ENCODE peak calls at places on chromosome 13, in six cellular contexts. S is H1, J is WTC11, P is GM12878, R is K562, Q is HepG2. B is an unnamed sample.

GRCh38 chr13:106535552-106536243 is at the start of gene EFNB2:
- DNase-seq in R (peak), P (peak), Q (peak), S (peak), J (peak), B (peak)

GRCh38 chr13:19791953-19792537 is 9.3 kb upstream of the PSPC1 start:
- DNase-seq in P (no peak), S (no peak), Q (no peak), J (no peak), R (no peak), B (peak)

GRCh38 chr13:108375034-108375433 is 105.5 kb downstream of the TNFSF13B start:
- DNase-seq in Q (no peak), S (no peak), R (no peak), P (no peak), J (no peak), B (no peak)

GRCh38 chr13:51122868-51123267 is 11.8 kb upstream of the C13orf42 start:
- DNase-seq in S (no peak), P (peak), J (no peak), Q (peak), R (no peak), B (no peak)

GRCh38 chr13:25729201-25729600 is 322.6 kb downstream of the SHISA2 start:
- DNase-seq in Q (no peak), J (no peak), S (no peak), R (no peak), P (no peak), B (no peak)

GRCh38 chr13:104571161-104571889 is 1505.1 kb upstream of the SLC10A2 start:
- DNase-seq in P (no peak), S (peak), R (no peak), Q (peak), J (peak), B (peak)

GRCh38 chr13:44249439-44249838 is 124.2 kb upstream of the SERP2 start:
- DNase-seq in J (no peak), P (no peak), Q (no peak), S (no peak), R (no peak), B (no peak)

GRCh38 chr13:39185326-39185725 is 147.1 kb downstream of the NHLRC3 start:
- DNase-seq in J (no peak), P (no peak), Q (no peak), R (no peak), S (no peak), B (no peak)

GRCh38 chr13:27797228-27797624 is 4.9 kb downstream of the GSX1 start:
- DNase-seq in R (no peak), S (no peak), Q (no peak), P (no peak), J (peak), B (peak)

GRCh38 chr13:30346159-30346788 is 38.9 kb upstream of the KATNAL1 start:
- DNase-seq in S (no peak), J (no peak), R (no peak), P (peak), Q (no peak), B (no peak)

GRCh38 chr13:49494645-49495044 is 1.1 kb upstream of the PHF11 start:
- DNase-seq in J (no peak), P (no peak), S (no peak), Q (no peak), R (no peak), B (no peak)

GRCh38 chr13:74747186-74747955 is 613.2 kb upstream of the KLF12 start:
- DNase-seq in Q (no peak), R (no peak), S (no peak), P (no peak), J (no peak), B (no peak)

GRCh38 chr13:19157461-19157860 is 24.2 kb downstream of the TUBA3C start:
- DNase-seq in R (no peak), J (no peak), Q (no peak), S (no peak), P (no peak), B (no peak)

GRCh38 chr13:64414381-64414780 is 2815.8 kb downstream of the PCDH9 start:
- DNase-seq in P (no peak), Q (no peak), J (no peak), R (no peak), S (no peak), B (no peak)

DNA sequence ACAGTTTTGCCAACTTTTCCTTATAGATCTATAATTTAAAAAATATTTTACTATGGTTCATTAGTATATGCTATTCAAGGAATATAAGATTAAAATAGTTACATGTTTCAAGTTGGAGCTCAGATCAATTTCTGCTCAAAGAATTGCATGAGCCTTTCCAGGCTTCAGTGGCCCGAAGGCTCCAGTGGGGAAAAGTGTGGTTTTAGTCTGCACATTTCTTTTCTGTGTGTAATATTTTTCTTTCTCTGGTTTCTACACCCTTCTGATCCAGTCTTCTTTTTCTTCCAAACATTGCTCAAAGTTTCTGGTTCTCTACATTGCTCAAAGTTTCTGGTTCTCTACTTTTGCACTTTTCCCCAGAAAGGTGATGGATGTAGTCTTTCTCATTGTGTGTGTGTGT is 64.6 kb upstream of the OXGR1 start:
- DNase-seq in P (no peak), S (no peak), J (no peak), R (no peak), Q (no peak), B (no peak)
- TF ChIP-seq CREB1 in P (no peak), S (no peak), J (no peak), R (no peak), Q (no peak), B (no peak)

GRCh38 chr13:33296793-33297425 is 11.4 kb upstream of the STARD13 start:
- DNase-seq in S (no peak), P (no peak), R (no peak), Q (peak), J (no peak), B (no peak)

GRCh38 chr13:33303885-33304284 is 18.3 kb upstream of the STARD13 start:
- DNase-seq in J (no peak), P (no peak), Q (no peak), S (no peak), R (no peak), B (no peak)

GRCh38 chr13:33299626-33300025 is 14.1 kb upstream of the STARD13 start:
- DNase-seq in Q (no peak), P (no peak), S (no peak), J (no peak), R (no peak), B (no peak)
- TF ChIP-seq CREB1 in Q (no peak), P (no peak), S (no peak), J (no peak), R (no peak), B (no peak)

DNA sequence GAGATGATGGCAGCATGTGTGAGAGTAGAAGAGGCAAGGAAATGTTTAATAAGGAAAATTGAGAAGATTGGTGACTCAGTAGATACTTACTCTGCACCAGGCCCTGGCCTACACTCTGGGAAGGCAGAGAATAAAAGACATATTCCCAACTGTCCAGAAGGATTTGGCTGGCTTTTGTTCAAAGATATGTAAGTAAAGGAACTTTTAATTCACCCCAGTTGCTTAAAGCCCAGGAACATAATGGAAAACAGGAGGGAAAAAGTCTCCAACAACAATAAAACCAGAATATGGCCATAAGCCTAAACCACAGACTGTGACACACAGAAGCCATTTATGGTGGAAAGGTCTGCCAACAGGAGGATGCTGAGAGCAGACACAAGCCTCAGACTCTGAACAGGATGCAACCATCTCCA is 169.3 kb upstream of the STARD13 start:
- DNase-seq in R (no peak), P (no peak), S (no peak), J (no peak), Q (no peak), B (no peak)
- TF ChIP-seq CREB1 in R (no peak), P (no peak), S (no peak), J (no peak), Q (no peak), B (no peak)

GRCh38 chr13:59408738-59409137 is 755.0 kb downstream of the DIAPH3 start:
- DNase-seq in P (no peak), S (no peak), R (no peak), Q (no peak), J (no peak), B (no peak)

GRCh38 chr13:59413121-59413520 is 750.6 kb downstream of the DIAPH3 start:
- DNase-seq in R (no peak), J (no peak), P (peak), S (no peak), Q (no peak), B (no peak)

GRCh38 chr13:59409211-59409610 is 754.5 kb downstream of the DIAPH3 start:
- DNase-seq in Q (no peak), S (no peak), J (peak), P (no peak), R (no peak), B (peak)

GRCh38 chr13:59415498-59415897 is 748.2 kb downstream of the DIAPH3 start:
- DNase-seq in Q (no peak), S (no peak), J (no peak), P (no peak), R (no peak), B (no peak)

DNA sequence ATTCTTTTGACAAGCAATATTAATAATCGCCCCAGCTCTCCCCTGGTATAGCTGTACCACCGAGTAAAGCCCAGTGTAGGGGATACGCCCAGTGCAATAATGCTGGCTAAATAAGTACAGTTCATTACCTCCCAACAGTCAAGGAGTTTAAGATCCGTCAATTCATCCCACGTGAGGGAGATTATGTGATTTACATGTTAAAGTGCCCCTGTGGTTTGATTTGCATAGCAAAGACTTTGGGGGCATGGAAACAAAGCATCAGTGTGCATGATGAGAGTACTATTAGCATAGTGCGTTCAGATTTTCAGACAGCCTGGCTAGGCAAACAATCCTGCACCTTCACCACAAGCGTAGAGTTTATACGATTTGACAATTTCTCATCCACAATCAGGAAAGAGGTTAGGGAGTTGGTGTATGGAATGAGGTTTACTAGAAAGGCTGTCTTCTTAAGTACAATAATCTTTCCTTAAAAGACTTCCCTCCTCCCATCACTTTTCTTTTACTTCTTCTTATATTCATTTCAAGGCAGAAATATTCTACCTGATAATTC is 754.0 kb downstream of the DIAPH3 start:
- DNase-seq in P (no peak), R (no peak), S (no peak), Q (no peak), J (peak), B (peak)
- TF ChIP-seq CREB1 in P (no peak), R (no peak), S (no peak), Q (no peak), J (no peak), B (peak)

GRCh38 chr13:98447881-98448641 is 128.8 kb downstream of the STK24 start:
- DNase-seq in J (peak), Q (no peak), R (peak), P (no peak), S (no peak), B (peak)
- TF ChIP-seq CREB1 in J (no peak), Q (no peak), R (no peak), P (no peak), S (peak), B (peak)

DNA sequence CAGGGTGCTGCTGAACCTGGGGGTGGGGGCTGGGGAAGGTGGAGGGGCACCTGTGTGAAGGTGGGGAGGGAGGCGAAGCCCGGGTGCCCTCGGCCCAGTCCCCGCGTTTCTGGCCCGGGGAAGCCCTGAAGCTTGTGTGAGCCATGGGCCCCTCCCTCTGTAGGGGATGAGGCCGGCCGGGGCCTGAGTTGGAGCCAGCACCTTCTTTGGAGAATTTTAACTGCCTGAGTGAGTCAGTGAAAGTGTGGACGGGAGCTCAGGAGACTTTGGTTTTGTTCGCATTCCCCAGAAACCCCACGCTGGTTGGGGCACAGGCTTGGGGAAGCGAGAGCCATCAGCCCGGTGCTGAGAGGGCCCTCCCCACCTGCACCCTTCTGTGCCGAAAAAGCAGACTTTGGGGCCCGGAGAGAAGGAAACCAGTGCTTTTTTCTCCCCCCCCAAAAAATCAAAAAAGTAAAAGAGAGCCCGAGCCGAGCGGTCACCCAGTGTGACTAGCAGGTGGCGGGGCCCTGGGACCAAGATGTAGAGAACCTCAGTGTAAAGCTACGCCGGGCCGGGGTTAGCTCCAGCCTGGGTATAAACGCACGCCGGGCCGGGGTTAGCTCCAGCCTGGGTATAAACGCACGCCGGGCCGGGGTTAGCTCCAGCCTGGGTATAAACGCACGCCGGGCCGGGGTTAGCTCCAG is 45.1 kb downstream of the TMEM255B start:
- DNase-seq in S (no peak), J (peak), P (no peak), Q (no peak), R (no peak), B (no peak)
- TF ChIP-seq CREB1 in S (no peak), J (no peak), P (no peak), Q (no peak), R (no peak), B (no peak)